ENCODE peak calls at places on chromosome 14, in nine cellular contexts. A is stimulated activated CD4-positive, alpha-beta T cell treated with anti-CD3 and anti-CD28 coated beads, Interleukin-1b, Interleukin-23, amount 100 ng/mL, for 4 hours; Q is GM18507; B is cardiac fibroblast; E is neural crest cell; S is NCI-H524 treated with DMSO at 0.1 percent for 48 hours; I is GM03348; K is LNCaP clone FGC; T is fibroblast of the aortic adventitia. N is an unnamed sample.
A peak's percentile ranks its signal among the peaks of the same experiment; 100 is the strongest.

GRCh38 chr14:21098134-21098891 is at the start of gene ZNF219:
- DNase-seq in A (no peak), Q (no peak), B (peak; percentile 65), E (peak; percentile 56), S (no peak), I (peak; percentile 79), K (no peak), T (peak; percentile 50), N (peak; percentile 50)

GRCh38 chr14:73753887-73754880 is 40.0 kb upstream of the PNMA1 start:
- DNase-seq in A (no peak), Q (no peak), B (no peak), E (no peak), S (no peak), I (peak; percentile 39), K (no peak), T (no peak), N (no peak)

GRCh38 chr14:28102814-28103213 is 663.8 kb upstream of the FOXG1 start:
- DNase-seq in A (no peak), Q (no peak), B (no peak), E (no peak), S (no peak), I (no peak), K (no peak), T (peak; percentile 18), N (no peak)

GRCh38 chr14:102782974-102783373 is 5.7 kb downstream of the TRAF3 start:
- DNase-seq in A (no peak), Q (no peak), B (no peak), E (no peak), S (no peak), I (no peak), K (no peak), T (no peak), N (no peak)

GRCh38 chr14:94876306-94876705 is 106.4 kb upstream of the GSC start:
- DNase-seq in A (no peak), Q (no peak), B (no peak), E (no peak), S (no peak), I (no peak), K (no peak), T (no peak), N (no peak)

GRCh38 chr14:65179918-65180724 is 77.8 kb upstream of the MAX start:
- DNase-seq in A (no peak), Q (peak; percentile 33), B (peak; percentile 90), E (no peak), S (no peak), I (peak; percentile 84), K (no peak), T (peak; percentile 96), N (peak; percentile 73)

GRCh38 chr14:68305738-68306137 is 486.2 kb downstream of the RAD51B start:
- DNase-seq in A (no peak), Q (no peak), B (no peak), E (no peak), S (no peak), I (no peak), K (no peak), T (no peak), N (no peak)

GRCh38 chr14:104985675-104986486 is at the start of gene CLBA1:
- DNase-seq in A (peak; percentile 75), Q (peak; percentile 99), B (peak; percentile 94), E (peak; percentile 73), S (no peak), I (peak; percentile 98), K (peak; percentile 52), T (peak; percentile 84), N (peak; percentile 99)

GRCh38 chr14:67680121-67680602 is 5.7 kb upstream of the VTI1B start:
- DNase-seq in A (no peak), Q (peak; percentile 73), B (peak; percentile 88), E (no peak), S (no peak), I (peak; percentile 73), K (no peak), T (peak; percentile 88), N (peak; percentile 80)

GRCh38 chr14:89378119-89378518 is 38.9 kb downstream of the FOXN3 start:
- DNase-seq in A (peak; percentile 9), Q (no peak), B (no peak), E (no peak), S (no peak), I (peak; percentile 59), K (no peak), T (peak; percentile 45), N (peak; percentile 50)